ENCODE peak calls at places on chromosome 16, in four cellular contexts. One of them, this sample, is unnamed.

GRCh38 chr16:30748634-30749445 is 615 bp downstream of the PHKG2 start:
- DNase-seq in GM12878: no peak
- DNase-seq in HepG2: no peak
- DNase-seq in K562: no peak
- DNase-seq in this sample: peak; percentile 73

GRCh38 chr16:57709663-57710062 is 15.1 kb downstream of the DRC7 start:
- DNase-seq in GM12878: no peak
- DNase-seq in HepG2: peak; percentile 75
- DNase-seq in K562: no peak
- DNase-seq in this sample: no peak

GRCh38 chr16:14356064-14356463 is 274.0 kb downstream of the PARN start:
- DNase-seq in GM12878: no peak
- DNase-seq in HepG2: no peak
- DNase-seq in K562: no peak
- DNase-seq in this sample: no peak

GRCh38 chr16:50627419-50627818 is 53.7 kb downstream of the SNX20 start:
- DNase-seq in GM12878: no peak
- DNase-seq in HepG2: no peak
- DNase-seq in K562: no peak
- DNase-seq in this sample: no peak

GRCh38 chr16:50208460-50208931 is 55.4 kb downstream of the TENT4B start:
- DNase-seq in GM12878: no peak
- DNase-seq in HepG2: peak; percentile 16
- DNase-seq in K562: no peak
- DNase-seq in this sample: no peak

GRCh38 chr16:69465083-69465721 is 40.8 kb downstream of the CYB5B start:
- DNase-seq in GM12878: peak; percentile 59
- DNase-seq in HepG2: peak; percentile 45
- DNase-seq in K562: no peak
- DNase-seq in this sample: no peak

GRCh38 chr16:21959050-21959449 is 5.9 kb downstream of the UQCRC2 start:
- DNase-seq in GM12878: no peak
- DNase-seq in HepG2: no peak
- DNase-seq in K562: no peak
- DNase-seq in this sample: no peak

GRCh38 chr16:17803625-17804410 is 333.1 kb upstream of the XYLT1 start:
- DNase-seq in GM12878: no peak
- DNase-seq in HepG2: no peak
- DNase-seq in K562: no peak
- DNase-seq in this sample: no peak

GRCh38 chr16:66188786-66189725 is 177.4 kb upstream of the CDH5 start:
- DNase-seq in GM12878: no peak
- DNase-seq in HepG2: no peak
- DNase-seq in K562: no peak
- DNase-seq in this sample: no peak

GRCh38 chr16:58885528-58886170 is 151.5 kb upstream of the GOT2 start:
- DNase-seq in GM12878: no peak
- DNase-seq in HepG2: no peak
- DNase-seq in K562: no peak
- DNase-seq in this sample: no peak

GRCh38 chr16:47965439-47965838 is 190.4 kb downstream of the ABCC12 start:
- DNase-seq in GM12878: no peak
- DNase-seq in HepG2: no peak
- DNase-seq in K562: no peak
- DNase-seq in this sample: no peak

GRCh38 chr16:50480206-50480605 is 68.0 kb upstream of the NKD1 start:
- DNase-seq in GM12878: no peak
- DNase-seq in HepG2: no peak
- DNase-seq in K562: no peak
- DNase-seq in this sample: no peak

GRCh38 chr16:14399397-14400284 is 230.4 kb downstream of the PARN start:
- DNase-seq in GM12878: peak; percentile 60
- DNase-seq in HepG2: peak; percentile 99
- DNase-seq in K562: no peak
- DNase-seq in this sample: no peak

GRCh38 chr16:63008688-63009087 is 972.5 kb upstream of the CDH8 start:
- DNase-seq in GM12878: no peak
- DNase-seq in HepG2: no peak
- DNase-seq in K562: no peak
- DNase-seq in this sample: no peak
- TF ChIP-seq TARDBP in GM12878: no peak
- TF ChIP-seq TARDBP in HepG2: no peak
- TF ChIP-seq TARDBP in K562: no peak
- TF ChIP-seq TARDBP in this sample: no peak

GRCh38 chr16:77877712-77878111 is 89.3 kb downstream of the VAT1L start:
- DNase-seq in GM12878: no peak
- DNase-seq in HepG2: peak; percentile 27
- DNase-seq in K562: no peak
- DNase-seq in this sample: no peak
- TF ChIP-seq BHLHE40 in GM12878: no peak
- TF ChIP-seq BHLHE40 in HepG2: no peak
- TF ChIP-seq BHLHE40 in K562: no peak
- TF ChIP-seq BHLHE40 in this sample: no peak

GRCh38 chr16:854808-855410 is 54.4 kb upstream of the GNG13 start:
- DNase-seq in GM12878: no peak
- DNase-seq in HepG2: no peak
- DNase-seq in K562: no peak
- DNase-seq in this sample: no peak

GRCh38 chr16:853981-854807 is 53.7 kb upstream of the GNG13 start:
- DNase-seq in GM12878: no peak
- DNase-seq in HepG2: no peak
- DNase-seq in K562: no peak
- DNase-seq in this sample: no peak

GRCh38 chr16:856811-857210 is 56.3 kb upstream of the GNG13 start:
- DNase-seq in GM12878: no peak
- DNase-seq in HepG2: no peak
- DNase-seq in K562: no peak
- DNase-seq in this sample: no peak

GRCh38 chr16:855471-855870 is 54.9 kb upstream of the GNG13 start:
- DNase-seq in GM12878: no peak
- DNase-seq in HepG2: no peak
- DNase-seq in K562: no peak
- DNase-seq in this sample: no peak

DNA sequence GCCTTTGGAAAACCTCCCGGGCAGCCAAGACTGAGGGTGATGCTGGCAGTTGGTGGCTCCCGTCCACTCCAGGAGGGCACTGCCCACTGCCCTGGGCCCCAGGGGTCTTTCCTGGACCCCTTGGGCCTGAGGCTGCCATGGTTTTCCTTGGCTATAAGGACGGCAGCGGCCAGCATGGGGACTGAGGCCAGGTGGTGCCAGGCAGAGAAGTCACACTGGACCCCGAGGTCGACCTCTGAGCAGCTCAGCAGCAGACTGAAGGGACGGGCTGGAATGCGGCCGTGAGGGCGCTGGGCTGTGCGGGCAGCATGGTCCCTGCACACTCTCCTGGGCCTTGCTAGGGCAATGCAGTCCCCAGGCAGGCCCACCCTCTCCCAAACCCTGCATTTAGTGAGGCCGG is 55.6 kb upstream of the GNG13 start:
- DNase-seq in GM12878: no peak
- DNase-seq in HepG2: no peak
- DNase-seq in K562: no peak
- DNase-seq in this sample: no peak
- TF ChIP-seq TARDBP in GM12878: no peak
- TF ChIP-seq TARDBP in HepG2: no peak
- TF ChIP-seq TARDBP in K562: no peak
- TF ChIP-seq TARDBP in this sample: no peak

DNA sequence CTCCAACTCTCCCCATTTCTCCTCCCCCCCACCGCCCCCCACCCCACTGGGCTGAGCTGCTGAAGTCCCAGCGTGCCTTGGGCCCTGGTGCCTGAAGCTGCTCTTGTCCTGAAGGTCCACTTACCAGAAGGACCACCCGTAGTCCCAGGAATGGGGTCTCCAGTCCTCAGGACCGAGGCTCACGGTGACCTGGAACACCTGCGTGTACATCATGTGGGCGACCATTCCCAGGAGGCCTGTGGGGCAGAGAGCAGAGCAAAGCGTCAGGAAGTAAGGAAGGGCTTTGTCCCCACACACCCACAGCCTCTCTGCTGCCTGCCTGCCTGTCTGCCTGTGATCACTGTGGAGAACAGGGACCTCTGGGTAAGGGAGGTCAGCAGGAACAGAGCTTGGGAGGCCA is 218.7 kb downstream of the GSG1L start:
- DNase-seq in GM12878: no peak
- DNase-seq in HepG2: no peak
- DNase-seq in K562: no peak
- DNase-seq in this sample: no peak
- TF ChIP-seq BHLHE40 in GM12878: no peak
- TF ChIP-seq BHLHE40 in HepG2: no peak
- TF ChIP-seq BHLHE40 in K562: no peak
- TF ChIP-seq BHLHE40 in this sample: no peak

DNA sequence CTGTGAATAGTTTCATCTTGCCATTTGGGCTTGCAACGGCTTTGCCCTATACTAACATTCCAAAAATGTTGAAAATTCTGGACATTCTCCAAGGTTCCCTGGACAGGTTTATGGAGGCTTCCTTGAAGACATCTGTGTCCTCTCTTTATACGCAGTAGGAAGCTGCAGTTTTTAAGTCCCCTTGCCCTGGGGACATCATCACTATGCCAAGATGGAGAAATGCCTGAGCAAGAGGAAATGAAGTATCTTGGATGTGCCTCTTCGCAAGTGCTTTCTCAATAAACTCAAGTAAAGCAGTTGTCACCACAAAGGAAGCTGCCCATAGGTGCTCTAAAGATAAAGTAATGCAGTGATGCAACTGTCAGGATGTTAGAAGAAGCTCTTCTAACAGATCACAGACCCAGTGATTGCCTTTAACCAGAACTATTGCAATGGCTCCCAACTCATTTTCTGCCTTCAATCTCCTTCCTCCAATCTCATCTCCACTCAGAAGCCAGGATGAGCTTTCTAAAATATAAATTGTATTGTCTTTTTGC is 71.0 kb downstream of the CDYL2 start:
- DNase-seq in GM12878: no peak
- DNase-seq in HepG2: no peak
- DNase-seq in K562: no peak
- DNase-seq in this sample: no peak
- TF ChIP-seq TARDBP in GM12878: no peak
- TF ChIP-seq TARDBP in HepG2: no peak
- TF ChIP-seq TARDBP in K562: no peak
- TF ChIP-seq TARDBP in this sample: no peak

GRCh38 chr16:86217891-86218270 is 292.4 kb upstream of the FOXF1 start:
- DNase-seq in GM12878: no peak
- DNase-seq in HepG2: no peak
- DNase-seq in K562: no peak
- DNase-seq in this sample: no peak
- TF ChIP-seq BHLHE40 in GM12878: no peak
- TF ChIP-seq BHLHE40 in HepG2: no peak
- TF ChIP-seq BHLHE40 in K562: no peak
- TF ChIP-seq BHLHE40 in this sample: no peak

GRCh38 chr16:10112021-10112420 is 70.2 kb downstream of the GRIN2A start:
- DNase-seq in GM12878: no peak
- DNase-seq in HepG2: no peak
- DNase-seq in K562: no peak
- DNase-seq in this sample: no peak

GRCh38 chr16:10111156-10111761 is 71.0 kb downstream of the GRIN2A start:
- DNase-seq in GM12878: no peak
- DNase-seq in HepG2: no peak
- DNase-seq in K562: no peak
- DNase-seq in this sample: no peak

GRCh38 chr16:10113248-10113647 is 69.0 kb downstream of the GRIN2A start:
- DNase-seq in GM12878: no peak
- DNase-seq in HepG2: no peak
- DNase-seq in K562: no peak
- DNase-seq in this sample: no peak

GRCh38 chr16:10114411-10114810 is 67.8 kb downstream of the GRIN2A start:
- DNase-seq in GM12878: no peak
- DNase-seq in HepG2: no peak
- DNase-seq in K562: no peak
- DNase-seq in this sample: no peak
- TF ChIP-seq TARDBP in GM12878: no peak
- TF ChIP-seq TARDBP in HepG2: no peak
- TF ChIP-seq TARDBP in K562: no peak
- TF ChIP-seq TARDBP in this sample: no peak

GRCh38 chr16:2928796-2929195 is 17.1 kb downstream of the FLYWCH1 start:
- DNase-seq in GM12878: no peak
- DNase-seq in HepG2: no peak
- DNase-seq in K562: no peak
- DNase-seq in this sample: no peak

GRCh38 chr16:2924901-2925820 is 13.4 kb downstream of the FLYWCH1 start:
- DNase-seq in GM12878: no peak
- DNase-seq in HepG2: no peak
- DNase-seq in K562: no peak
- DNase-seq in this sample: no peak

GRCh38 chr16:2929693-2930092 is 18.0 kb downstream of the FLYWCH1 start:
- DNase-seq in GM12878: no peak
- DNase-seq in HepG2: no peak
- DNase-seq in K562: no peak
- DNase-seq in this sample: peak; percentile 3

GRCh38 chr16:2926660-2927646 is 15.2 kb downstream of the FLYWCH1 start:
- DNase-seq in GM12878: no peak
- DNase-seq in HepG2: peak; percentile 74
- DNase-seq in K562: peak; percentile 77
- DNase-seq in this sample: peak; percentile 80

DNA sequence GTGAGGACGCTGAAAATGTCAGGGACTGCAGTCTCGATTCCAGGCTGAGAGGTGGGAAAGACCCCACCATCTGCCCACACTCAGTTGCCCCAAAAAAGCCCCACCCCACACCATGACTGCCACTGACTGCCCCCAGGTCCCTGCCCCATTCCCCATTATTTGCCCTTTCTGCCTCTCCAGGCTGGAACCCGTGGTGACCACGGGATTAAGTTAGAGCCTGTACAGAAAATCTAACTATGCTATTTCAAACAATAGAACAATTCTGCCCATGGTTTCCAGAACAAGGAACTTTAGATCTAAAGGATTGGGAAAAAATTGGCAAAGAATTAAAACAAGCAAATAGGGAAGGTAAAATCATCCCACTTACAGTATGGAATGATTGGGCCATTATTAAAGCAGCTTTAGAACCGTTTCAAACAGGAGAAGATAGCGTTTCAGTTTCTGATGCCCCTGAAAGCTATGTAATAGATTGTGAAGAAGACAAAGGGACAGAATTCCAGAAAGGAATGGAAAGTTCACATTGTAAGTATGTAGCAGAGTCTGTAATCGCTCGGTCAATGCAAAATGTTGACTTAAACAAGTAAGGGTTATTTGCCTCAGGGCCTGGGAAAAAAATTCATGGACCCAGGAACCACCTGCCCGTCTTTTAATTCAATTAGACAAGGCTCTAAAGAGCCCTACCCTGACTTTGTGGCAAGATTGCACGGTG is 14.4 kb downstream of the FLYWCH1 start:
- DNase-seq in GM12878: no peak
- DNase-seq in HepG2: no peak
- DNase-seq in K562: no peak
- DNase-seq in this sample: no peak
- TF ChIP-seq BHLHE40 in GM12878: no peak
- TF ChIP-seq BHLHE40 in HepG2: no peak
- TF ChIP-seq BHLHE40 in K562: no peak
- TF ChIP-seq BHLHE40 in this sample: no peak

This sample was measured in HEK293T.